ENCODE peak calls at places on chromosomes 11 and 22, in ten cellular contexts. One of them, this sample, is unnamed.

GRCh38 chr22:48901324-48901723 is 926.3 kb downstream of the BRD1 start:
- DNase-seq in bronchial epithelial cell: no peak
- DNase-seq in choroid plexus epithelial cell: no peak
- DNase-seq in foreskin fibroblast: no peak
- DNase-seq in dorsolateral prefrontal cortex: peak; percentile 2
- DNase-seq in brain microvascular endothelial cell: no peak
- DNase-seq in fibroblast of the aortic adventitia: no peak
- DNase-seq in upper lobe of left lung: no peak
- DNase-seq in endothelial cell of umbilical vein: no peak
- DNase-seq in CD8-positive, alpha-beta T cell: no peak
- DNase-seq in this sample: no peak

GRCh38 chr11:47317078-47317828 is 35.2 kb downstream of the MYBPC3 start:
- DNase-seq in bronchial epithelial cell: no peak
- DNase-seq in choroid plexus epithelial cell: no peak
- DNase-seq in foreskin fibroblast: no peak
- DNase-seq in dorsolateral prefrontal cortex: no peak
- DNase-seq in brain microvascular endothelial cell: no peak
- DNase-seq in fibroblast of the aortic adventitia: no peak
- DNase-seq in upper lobe of left lung: no peak
- DNase-seq in endothelial cell of umbilical vein: no peak
- DNase-seq in CD8-positive, alpha-beta T cell: no peak
- DNase-seq in this sample: no peak

GRCh38 chr11:93729129-93729616 is 12.1 kb downstream of the TAF1D start:
- DNase-seq in bronchial epithelial cell: no peak
- DNase-seq in choroid plexus epithelial cell: no peak
- DNase-seq in foreskin fibroblast: no peak
- DNase-seq in dorsolateral prefrontal cortex: no peak
- DNase-seq in brain microvascular endothelial cell: no peak
- DNase-seq in fibroblast of the aortic adventitia: no peak
- DNase-seq in upper lobe of left lung: no peak
- DNase-seq in endothelial cell of umbilical vein: no peak
- DNase-seq in CD8-positive, alpha-beta T cell: no peak
- DNase-seq in this sample: no peak

GRCh38 chr22:42841444-42841843 is 15.6 kb downstream of the ARFGAP3 start:
- DNase-seq in bronchial epithelial cell: no peak
- DNase-seq in choroid plexus epithelial cell: peak; percentile 62
- DNase-seq in foreskin fibroblast: peak; percentile 56
- DNase-seq in dorsolateral prefrontal cortex: no peak
- DNase-seq in brain microvascular endothelial cell: peak; percentile 51
- DNase-seq in fibroblast of the aortic adventitia: peak; percentile 37
- DNase-seq in upper lobe of left lung: no peak
- DNase-seq in endothelial cell of umbilical vein: no peak
- DNase-seq in CD8-positive, alpha-beta T cell: no peak
- DNase-seq in this sample: peak; percentile 75

GRCh38 chr11:126340960-126341709 is 14.4 kb upstream of the ST3GAL4 start:
- DNase-seq in bronchial epithelial cell: no peak
- DNase-seq in choroid plexus epithelial cell: no peak
- DNase-seq in foreskin fibroblast: no peak
- DNase-seq in dorsolateral prefrontal cortex: no peak
- DNase-seq in brain microvascular endothelial cell: no peak
- DNase-seq in fibroblast of the aortic adventitia: no peak
- DNase-seq in upper lobe of left lung: no peak
- DNase-seq in endothelial cell of umbilical vein: no peak
- DNase-seq in CD8-positive, alpha-beta T cell: no peak
- DNase-seq in this sample: no peak

GRCh38 chr11:96464695-96465307 is 75.0 kb downstream of the JRKL start:
- DNase-seq in bronchial epithelial cell: peak; percentile 77
- DNase-seq in choroid plexus epithelial cell: peak; percentile 90
- DNase-seq in foreskin fibroblast: peak; percentile 77
- DNase-seq in dorsolateral prefrontal cortex: no peak
- DNase-seq in brain microvascular endothelial cell: peak; percentile 34
- DNase-seq in fibroblast of the aortic adventitia: peak; percentile 84
- DNase-seq in upper lobe of left lung: no peak
- DNase-seq in endothelial cell of umbilical vein: peak; percentile 64
- DNase-seq in CD8-positive, alpha-beta T cell: no peak
- DNase-seq in this sample: peak; percentile 70

GRCh38 chr11:134050541-134051383 is 18.1 kb upstream of the JAM3 start:
- DNase-seq in bronchial epithelial cell: no peak
- DNase-seq in choroid plexus epithelial cell: peak; percentile 64
- DNase-seq in foreskin fibroblast: peak; percentile 86
- DNase-seq in dorsolateral prefrontal cortex: peak; percentile 70
- DNase-seq in brain microvascular endothelial cell: peak; percentile 24
- DNase-seq in fibroblast of the aortic adventitia: peak; percentile 65
- DNase-seq in upper lobe of left lung: peak; percentile 91
- DNase-seq in endothelial cell of umbilical vein: peak; percentile 69
- DNase-seq in CD8-positive, alpha-beta T cell: peak; percentile 68
- DNase-seq in this sample: peak; percentile 24

GRCh38 chr22:20430641-20431519 is 6.7 kb downstream of the SCARF2 start:
- DNase-seq in bronchial epithelial cell: peak; percentile 15
- DNase-seq in choroid plexus epithelial cell: no peak
- DNase-seq in foreskin fibroblast: peak; percentile 84
- DNase-seq in dorsolateral prefrontal cortex: no peak
- DNase-seq in brain microvascular endothelial cell: no peak
- DNase-seq in fibroblast of the aortic adventitia: no peak
- DNase-seq in upper lobe of left lung: peak; percentile 92
- DNase-seq in endothelial cell of umbilical vein: peak; percentile 44
- DNase-seq in CD8-positive, alpha-beta T cell: peak; percentile 61
- DNase-seq in this sample: no peak

GRCh38 chr11:96037267-96037990 is 113.5 kb upstream of the MTMR2 start:
- DNase-seq in bronchial epithelial cell: peak; percentile 70
- DNase-seq in choroid plexus epithelial cell: peak; percentile 34
- DNase-seq in foreskin fibroblast: no peak
- DNase-seq in dorsolateral prefrontal cortex: no peak
- DNase-seq in brain microvascular endothelial cell: peak; percentile 62
- DNase-seq in fibroblast of the aortic adventitia: no peak
- DNase-seq in upper lobe of left lung: no peak
- DNase-seq in endothelial cell of umbilical vein: no peak
- DNase-seq in CD8-positive, alpha-beta T cell: no peak
- DNase-seq in this sample: peak; percentile 27

GRCh38 chr11:99568808-99569207 is 548.1 kb downstream of the CNTN5 start:
- DNase-seq in bronchial epithelial cell: no peak
- DNase-seq in choroid plexus epithelial cell: no peak
- DNase-seq in foreskin fibroblast: no peak
- DNase-seq in dorsolateral prefrontal cortex: no peak
- DNase-seq in brain microvascular endothelial cell: no peak
- DNase-seq in fibroblast of the aortic adventitia: no peak
- DNase-seq in upper lobe of left lung: no peak
- DNase-seq in endothelial cell of umbilical vein: no peak
- DNase-seq in CD8-positive, alpha-beta T cell: no peak
- DNase-seq in this sample: no peak

GRCh38 chr11:20964985-20965384 is 295.6 kb downstream of the NELL1 start:
- DNase-seq in bronchial epithelial cell: peak; percentile 7
- DNase-seq in choroid plexus epithelial cell: no peak
- DNase-seq in foreskin fibroblast: no peak
- DNase-seq in dorsolateral prefrontal cortex: no peak
- DNase-seq in brain microvascular endothelial cell: no peak
- DNase-seq in fibroblast of the aortic adventitia: peak; percentile 7
- DNase-seq in upper lobe of left lung: no peak
- DNase-seq in endothelial cell of umbilical vein: no peak
- DNase-seq in CD8-positive, alpha-beta T cell: no peak
- DNase-seq in this sample: no peak

GRCh38 chr22:38262051-38262795 is 10.6 kb downstream of the TMEM184B start:
- DNase-seq in bronchial epithelial cell: peak; percentile 70
- DNase-seq in choroid plexus epithelial cell: peak; percentile 45
- DNase-seq in foreskin fibroblast: peak; percentile 53
- DNase-seq in dorsolateral prefrontal cortex: peak; percentile 60
- DNase-seq in brain microvascular endothelial cell: no peak
- DNase-seq in fibroblast of the aortic adventitia: no peak
- DNase-seq in upper lobe of left lung: peak; percentile 78
- DNase-seq in endothelial cell of umbilical vein: peak; percentile 29
- DNase-seq in CD8-positive, alpha-beta T cell: peak; percentile 42
- DNase-seq in this sample: no peak

GRCh38 chr11:67076202-67076601 is 19.6 kb downstream of the RHOD start:
- DNase-seq in bronchial epithelial cell: no peak
- DNase-seq in choroid plexus epithelial cell: no peak
- DNase-seq in foreskin fibroblast: no peak
- DNase-seq in dorsolateral prefrontal cortex: no peak
- DNase-seq in brain microvascular endothelial cell: no peak
- DNase-seq in fibroblast of the aortic adventitia: no peak
- DNase-seq in upper lobe of left lung: no peak
- DNase-seq in endothelial cell of umbilical vein: no peak
- DNase-seq in CD8-positive, alpha-beta T cell: no peak
- DNase-seq in this sample: no peak

GRCh38 chr22:30310881-30311771 is 15.6 kb downstream of the TBC1D10A start:
- DNase-seq in bronchial epithelial cell: no peak
- DNase-seq in choroid plexus epithelial cell: peak; percentile 22
- DNase-seq in foreskin fibroblast: peak; percentile 86
- DNase-seq in dorsolateral prefrontal cortex: no peak
- DNase-seq in brain microvascular endothelial cell: no peak
- DNase-seq in fibroblast of the aortic adventitia: peak; percentile 95
- DNase-seq in upper lobe of left lung: no peak
- DNase-seq in endothelial cell of umbilical vein: no peak
- DNase-seq in CD8-positive, alpha-beta T cell: no peak
- DNase-seq in this sample: peak; percentile 35

GRCh38 chr11:57513911-57514537 is 1.5 kb downstream of the SLC43A1 start:
- DNase-seq in bronchial epithelial cell: no peak
- DNase-seq in choroid plexus epithelial cell: no peak
- DNase-seq in foreskin fibroblast: peak; percentile 70
- DNase-seq in dorsolateral prefrontal cortex: peak; percentile 31
- DNase-seq in brain microvascular endothelial cell: no peak
- DNase-seq in fibroblast of the aortic adventitia: peak; percentile 27
- DNase-seq in upper lobe of left lung: peak; percentile 88
- DNase-seq in endothelial cell of umbilical vein: no peak
- DNase-seq in CD8-positive, alpha-beta T cell: peak; percentile 31
- DNase-seq in this sample: no peak

GRCh38 chr11:46298699-46299424 is 21.4 kb downstream of the CREB3L1 start:
- DNase-seq in bronchial epithelial cell: peak; percentile 90
- DNase-seq in choroid plexus epithelial cell: peak; percentile 89
- DNase-seq in foreskin fibroblast: peak; percentile 92
- DNase-seq in dorsolateral prefrontal cortex: no peak
- DNase-seq in brain microvascular endothelial cell: peak; percentile 76
- DNase-seq in fibroblast of the aortic adventitia: peak; percentile 90
- DNase-seq in upper lobe of left lung: no peak
- DNase-seq in endothelial cell of umbilical vein: no peak
- DNase-seq in CD8-positive, alpha-beta T cell: no peak
- DNase-seq in this sample: peak; percentile 84

GRCh38 chr11:127470485-127470884 is 469.9 kb upstream of the KIRREL3 start:
- DNase-seq in bronchial epithelial cell: no peak
- DNase-seq in choroid plexus epithelial cell: no peak
- DNase-seq in foreskin fibroblast: no peak
- DNase-seq in dorsolateral prefrontal cortex: no peak
- DNase-seq in brain microvascular endothelial cell: no peak
- DNase-seq in fibroblast of the aortic adventitia: no peak
- DNase-seq in upper lobe of left lung: no peak
- DNase-seq in endothelial cell of umbilical vein: peak; percentile 2
- DNase-seq in CD8-positive, alpha-beta T cell: no peak
- DNase-seq in this sample: peak; percentile 4
- TF ChIP-seq CTCF in bronchial epithelial cell: no peak
- TF ChIP-seq CTCF in choroid plexus epithelial cell: no peak
- TF ChIP-seq CTCF in foreskin fibroblast: peak; percentile 19
- TF ChIP-seq CTCF in dorsolateral prefrontal cortex: peak; percentile 28
- TF ChIP-seq CTCF in brain microvascular endothelial cell: peak; percentile 59
- TF ChIP-seq CTCF in fibroblast of the aortic adventitia: no peak
- TF ChIP-seq CTCF in upper lobe of left lung: peak; percentile 33
- TF ChIP-seq CTCF in endothelial cell of umbilical vein: no peak
- TF ChIP-seq CTCF in CD8-positive, alpha-beta T cell: no peak
- TF ChIP-seq CTCF in this sample: peak; percentile 57

GRCh38 chr11:45089845-45090499 is 56.5 kb upstream of the PRDM11 start:
- DNase-seq in bronchial epithelial cell: peak; percentile 73
- DNase-seq in choroid plexus epithelial cell: peak; percentile 55
- DNase-seq in foreskin fibroblast: peak; percentile 43
- DNase-seq in dorsolateral prefrontal cortex: no peak
- DNase-seq in brain microvascular endothelial cell: peak; percentile 25
- DNase-seq in fibroblast of the aortic adventitia: peak; percentile 60
- DNase-seq in upper lobe of left lung: no peak
- DNase-seq in endothelial cell of umbilical vein: no peak
- DNase-seq in CD8-positive, alpha-beta T cell: no peak
- DNase-seq in this sample: peak; percentile 32
- TF ChIP-seq CTCF in bronchial epithelial cell: peak; percentile 36
- TF ChIP-seq CTCF in choroid plexus epithelial cell: peak; percentile 49
- TF ChIP-seq CTCF in foreskin fibroblast: peak; percentile 47
- TF ChIP-seq CTCF in dorsolateral prefrontal cortex: no peak
- TF ChIP-seq CTCF in brain microvascular endothelial cell: peak; percentile 52
- TF ChIP-seq CTCF in fibroblast of the aortic adventitia: peak; percentile 49
- TF ChIP-seq CTCF in upper lobe of left lung: no peak
- TF ChIP-seq CTCF in endothelial cell of umbilical vein: peak; percentile 16
- TF ChIP-seq CTCF in CD8-positive, alpha-beta T cell: no peak
- TF ChIP-seq CTCF in this sample: peak; percentile 52

DNA sequence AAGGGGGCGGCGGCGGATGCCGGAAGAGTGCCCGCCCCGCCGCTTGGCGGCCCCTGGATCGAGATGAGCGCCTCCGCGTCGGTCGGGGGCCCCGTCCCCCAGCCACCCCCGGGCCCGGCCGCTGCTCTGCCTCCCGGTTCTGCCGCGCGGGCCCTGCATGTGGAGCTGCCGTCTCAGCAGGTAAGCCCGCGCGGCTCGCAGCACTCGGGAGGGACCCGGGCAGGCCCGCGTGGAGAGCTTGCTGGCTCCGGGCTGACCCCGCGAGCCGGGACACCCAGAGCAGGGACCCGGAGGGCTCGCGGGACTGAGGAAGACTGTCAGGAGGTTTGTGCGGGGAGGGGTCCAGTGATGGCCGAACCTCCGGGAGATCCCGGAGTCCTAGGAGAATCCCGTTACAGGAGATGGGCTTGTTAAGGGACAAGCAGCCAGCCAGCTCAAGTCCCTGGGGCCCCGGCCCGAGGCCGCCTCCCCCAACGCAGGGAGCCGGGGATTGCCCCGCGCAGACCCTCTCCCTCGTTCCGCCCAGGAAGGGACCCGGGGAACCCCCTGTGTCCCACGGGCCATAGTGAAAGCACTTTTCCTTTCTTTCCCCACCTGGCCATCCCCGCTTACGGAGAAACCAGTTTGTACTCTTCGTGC is 454 bp downstream of the UVRAG start:
- DNase-seq in bronchial epithelial cell: no peak
- DNase-seq in choroid plexus epithelial cell: peak; percentile 37
- DNase-seq in foreskin fibroblast: no peak
- DNase-seq in dorsolateral prefrontal cortex: no peak
- DNase-seq in brain microvascular endothelial cell: peak; percentile 25
- DNase-seq in fibroblast of the aortic adventitia: peak; percentile 27
- DNase-seq in upper lobe of left lung: no peak
- DNase-seq in endothelial cell of umbilical vein: peak; percentile 52
- DNase-seq in CD8-positive, alpha-beta T cell: peak; percentile 43
- DNase-seq in this sample: peak; percentile 37
- TF ChIP-seq CTCF in bronchial epithelial cell: no peak
- TF ChIP-seq CTCF in choroid plexus epithelial cell: no peak
- TF ChIP-seq CTCF in foreskin fibroblast: no peak
- TF ChIP-seq CTCF in dorsolateral prefrontal cortex: no peak
- TF ChIP-seq CTCF in brain microvascular endothelial cell: no peak
- TF ChIP-seq CTCF in fibroblast of the aortic adventitia: no peak
- TF ChIP-seq CTCF in upper lobe of left lung: no peak
- TF ChIP-seq CTCF in endothelial cell of umbilical vein: no peak
- TF ChIP-seq CTCF in CD8-positive, alpha-beta T cell: no peak
- TF ChIP-seq CTCF in this sample: no peak

DNA sequence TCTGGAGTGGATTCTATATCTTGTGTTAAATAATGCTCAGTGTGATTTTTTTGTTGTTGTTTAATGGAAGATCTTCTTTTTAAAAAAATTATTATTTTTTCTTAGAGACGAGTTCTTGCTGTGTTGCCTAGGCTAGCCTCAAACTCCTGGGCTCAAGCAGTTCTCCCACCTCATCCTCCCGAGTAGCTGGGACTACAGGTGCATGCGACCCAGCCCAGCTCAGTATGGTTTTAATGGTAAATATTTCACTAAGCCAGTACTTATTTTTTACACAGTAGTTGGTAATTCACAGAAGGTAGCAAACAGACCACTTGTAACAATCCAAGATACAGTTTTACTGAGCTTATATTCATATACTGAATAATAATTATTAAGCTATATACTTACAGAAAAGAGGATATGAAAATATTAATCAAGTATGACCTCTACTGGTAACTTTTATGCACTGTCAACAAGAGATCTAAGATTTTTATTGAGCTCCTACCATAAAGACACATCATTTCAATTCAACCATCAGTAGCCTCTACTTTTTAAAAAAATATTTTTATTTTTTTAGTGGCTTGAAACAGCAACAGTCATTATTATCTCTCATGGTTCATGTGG is 6.1 kb upstream of the CD59 start:
- DNase-seq in bronchial epithelial cell: peak; percentile 63
- DNase-seq in choroid plexus epithelial cell: peak; percentile 66
- DNase-seq in foreskin fibroblast: peak; percentile 57
- DNase-seq in dorsolateral prefrontal cortex: no peak
- DNase-seq in brain microvascular endothelial cell: no peak
- DNase-seq in fibroblast of the aortic adventitia: peak; percentile 69
- DNase-seq in upper lobe of left lung: no peak
- DNase-seq in endothelial cell of umbilical vein: peak; percentile 62
- DNase-seq in CD8-positive, alpha-beta T cell: no peak
- DNase-seq in this sample: no peak
- TF ChIP-seq CTCF in bronchial epithelial cell: peak; percentile 18
- TF ChIP-seq CTCF in choroid plexus epithelial cell: peak; percentile 50
- TF ChIP-seq CTCF in foreskin fibroblast: peak; percentile 32
- TF ChIP-seq CTCF in dorsolateral prefrontal cortex: peak; percentile 51
- TF ChIP-seq CTCF in brain microvascular endothelial cell: no peak
- TF ChIP-seq CTCF in fibroblast of the aortic adventitia: peak; percentile 44
- TF ChIP-seq CTCF in upper lobe of left lung: peak; percentile 44
- TF ChIP-seq CTCF in endothelial cell of umbilical vein: peak; percentile 27
- TF ChIP-seq CTCF in CD8-positive, alpha-beta T cell: peak; percentile 63
- TF ChIP-seq CTCF in this sample: peak; percentile 84

This sample was measured in HFFc6.